ENCODE peak calls at places on chromosomes 4 and X, in six cellular contexts. T, B, V, G, Z and E are unnamed samples.

GRCh38 chr4:94235825-94236224 is 28.2 kb downstream of the SMARCAD1 start:
- DNase-seq in T (no peak), B (no peak), V (no peak), G (no peak), Z (no peak), E (no peak)

GRCh38 chr4:126604273-126604867 is 1028.4 kb upstream of the INTU start:
- DNase-seq in T (peak; percentile 76), B (peak; percentile 11), V (no peak), G (no peak), Z (no peak), E (peak; percentile 53)

GRCh38 chr4:81040175-81040659 is 9.7 kb downstream of the BMP3 start:
- DNase-seq in T (peak; percentile 60), B (peak; percentile 18), V (no peak), G (no peak), Z (no peak), E (peak; percentile 15)

GRCh38 chr4:98583265-98583664 is 75.1 kb downstream of the TSPAN5 start:
- DNase-seq in T (no peak), B (no peak), V (no peak), G (no peak), Z (no peak), E (no peak)

GRCh38 chr4:71346710-71347109 is 7.9 kb downstream of the SLC4A4 start:
- DNase-seq in T (no peak), B (no peak), V (no peak), G (no peak), Z (no peak), E (no peak)

GRCh38 chr4:172995704-172996103 is 172.9 kb upstream of the GALNT7 start:
- DNase-seq in T (no peak), B (no peak), V (no peak), G (no peak), Z (no peak), E (no peak)

GRCh38 chr4:139675156-139675555 is 9.5 kb downstream of the MGST2 start:
- DNase-seq in T (no peak), B (peak; percentile 90), V (no peak), G (no peak), Z (no peak), E (no peak)

GRCh38 chr4:38605794-38606586 is 58.0 kb upstream of the KLF3 start:
- DNase-seq in T (no peak), B (no peak), V (no peak), G (no peak), Z (no peak), E (no peak)

GRCh38 chr4:102586644-102587021 is 85.5 kb downstream of the NFKB1 start:
- DNase-seq in T (no peak), B (no peak), V (no peak), G (no peak), Z (no peak), E (no peak)

GRCh38 chr4:101556845-101557244 is 209.5 kb upstream of the PPP3CA start:
- DNase-seq in T (no peak), B (no peak), V (no peak), G (no peak), Z (no peak), E (no peak)

GRCh38 chrX:51406688-51407519 is 74.3 kb downstream of the NUDT10 start:
- DNase-seq in T (no peak), B (no peak), V (no peak), G (no peak), Z (no peak), E (no peak)

GRCh38 chr4:157141976-157142375 is 66.0 kb downstream of the GLRB start:
- DNase-seq in T (no peak), B (no peak), V (no peak), G (no peak), Z (no peak), E (no peak)

GRCh38 chr4:112938461-112939058 is 110.9 kb upstream of the ANK2 start:
- DNase-seq in T (peak; percentile 72), B (peak; percentile 23), V (no peak), G (no peak), Z (no peak), E (peak; percentile 38)

GRCh38 chr4:45284400-45285085 is 558.2 kb upstream of the GNPDA2 start:
- DNase-seq in T (no peak), B (no peak), V (no peak), G (no peak), Z (no peak), E (no peak)

GRCh38 chr4:123750044-123750443 is 353.4 kb downstream of the SPRY1 start:
- DNase-seq in T (peak; percentile 55), B (no peak), V (no peak), G (no peak), Z (no peak), E (no peak)

GRCh38 chr4:146437778-146438177 is 84.0 kb downstream of the SLC10A7 start:
- DNase-seq in T (no peak), B (no peak), V (no peak), G (no peak), Z (no peak), E (no peak)